ENCODE peak calls at places on chromosomes 4 and X, in eight cellular contexts. One of them, this sample, is unnamed.

GRCh38 chr4:1910643-1911042 is 39.5 kb downstream of the NSD2 start:
- DNase-seq in fibroblast of pulmonary artery: peak; percentile 75
- DNase-seq in pancreas: no peak
- DNase-seq in coronary artery: no peak
- DNase-seq in AG10803: peak; percentile 69
- DNase-seq in AG09309: peak; percentile 33
- DNase-seq in endothelial cell: peak; percentile 67
- DNase-seq in CD8-positive, alpha-beta T cell: no peak
- DNase-seq in this sample: peak; percentile 56

GRCh38 chr4:158079661-158080060 is 93.2 kb downstream of the GASK1B start:
- DNase-seq in fibroblast of pulmonary artery: no peak
- DNase-seq in pancreas: no peak
- DNase-seq in coronary artery: no peak
- DNase-seq in AG10803: peak; percentile 73
- DNase-seq in AG09309: no peak
- DNase-seq in endothelial cell: no peak
- DNase-seq in CD8-positive, alpha-beta T cell: no peak
- DNase-seq in this sample: no peak

GRCh38 chr4:20288846-20289512 is 37.3 kb downstream of the SLIT2 start:
- DNase-seq in fibroblast of pulmonary artery: peak; percentile 35
- DNase-seq in pancreas: no peak
- DNase-seq in coronary artery: no peak
- DNase-seq in AG10803: peak; percentile 73
- DNase-seq in AG09309: no peak
- DNase-seq in endothelial cell: no peak
- DNase-seq in CD8-positive, alpha-beta T cell: no peak
- DNase-seq in this sample: no peak

GRCh38 chrX:15522464-15522863 is 21.9 kb downstream of the BMX start:
- DNase-seq in fibroblast of pulmonary artery: no peak
- DNase-seq in pancreas: no peak
- DNase-seq in coronary artery: no peak
- DNase-seq in AG10803: no peak
- DNase-seq in AG09309: no peak
- DNase-seq in endothelial cell: no peak
- DNase-seq in CD8-positive, alpha-beta T cell: no peak
- DNase-seq in this sample: peak; percentile 19

GRCh38 chrX:29890004-29890403 is 325.4 kb upstream of the MAGEB2 start:
- DNase-seq in fibroblast of pulmonary artery: peak; percentile 1
- DNase-seq in pancreas: no peak
- DNase-seq in coronary artery: no peak
- DNase-seq in AG10803: peak; percentile 2
- DNase-seq in AG09309: no peak
- DNase-seq in endothelial cell: no peak
- DNase-seq in CD8-positive, alpha-beta T cell: no peak
- DNase-seq in this sample: no peak

GRCh38 chr4:150004481-150004880 is 73.8 kb upstream of the DCLK2 start:
- DNase-seq in fibroblast of pulmonary artery: peak; percentile 50
- DNase-seq in pancreas: no peak
- DNase-seq in coronary artery: no peak
- DNase-seq in AG10803: peak; percentile 75
- DNase-seq in AG09309: no peak
- DNase-seq in endothelial cell: no peak
- DNase-seq in CD8-positive, alpha-beta T cell: no peak
- DNase-seq in this sample: no peak

GRCh38 chr4:116668190-116668589 is 417.2 kb downstream of the TRAM1L1 start:
- DNase-seq in fibroblast of pulmonary artery: no peak
- DNase-seq in pancreas: no peak
- DNase-seq in coronary artery: no peak
- DNase-seq in AG10803: no peak
- DNase-seq in AG09309: no peak
- DNase-seq in endothelial cell: no peak
- DNase-seq in CD8-positive, alpha-beta T cell: no peak
- DNase-seq in this sample: no peak

GRCh38 chr4:170758988-170759387 is 669.2 kb upstream of the AADAT start:
- DNase-seq in fibroblast of pulmonary artery: no peak
- DNase-seq in pancreas: no peak
- DNase-seq in coronary artery: no peak
- DNase-seq in AG10803: no peak
- DNase-seq in AG09309: no peak
- DNase-seq in endothelial cell: no peak
- DNase-seq in CD8-positive, alpha-beta T cell: no peak
- DNase-seq in this sample: no peak

GRCh38 chr4:152325831-152326230 is 210.1 kb downstream of the FBXW7 start:
- DNase-seq in fibroblast of pulmonary artery: no peak
- DNase-seq in pancreas: no peak
- DNase-seq in coronary artery: no peak
- DNase-seq in AG10803: no peak
- DNase-seq in AG09309: no peak
- DNase-seq in endothelial cell: no peak
- DNase-seq in CD8-positive, alpha-beta T cell: no peak
- DNase-seq in this sample: no peak

GRCh38 chr4:10033191-10033881 is 12.0 kb upstream of the SLC2A9 start:
- DNase-seq in fibroblast of pulmonary artery: peak; percentile 76
- DNase-seq in pancreas: no peak
- DNase-seq in coronary artery: no peak
- DNase-seq in AG10803: peak; percentile 61
- DNase-seq in AG09309: no peak
- DNase-seq in endothelial cell: peak; percentile 18
- DNase-seq in CD8-positive, alpha-beta T cell: no peak
- DNase-seq in this sample: no peak

GRCh38 chr4:87839309-87839946 is 6.7 kb downstream of the MEPE start:
- DNase-seq in fibroblast of pulmonary artery: peak; percentile 68
- DNase-seq in pancreas: no peak
- DNase-seq in coronary artery: no peak
- DNase-seq in AG10803: peak; percentile 59
- DNase-seq in AG09309: no peak
- DNase-seq in endothelial cell: no peak
- DNase-seq in CD8-positive, alpha-beta T cell: no peak
- DNase-seq in this sample: peak; percentile 28

GRCh38 chrX:70001269-70001668 is 48.5 kb downstream of the AWAT2 start:
- DNase-seq in fibroblast of pulmonary artery: peak; percentile 80
- DNase-seq in pancreas: no peak
- DNase-seq in coronary artery: no peak
- DNase-seq in AG10803: no peak
- DNase-seq in AG09309: no peak
- DNase-seq in endothelial cell: no peak
- DNase-seq in CD8-positive, alpha-beta T cell: no peak
- DNase-seq in this sample: no peak

GRCh38 chr4:1628892-1629703 is 55.0 kb downstream of the FAM53A start:
- DNase-seq in fibroblast of pulmonary artery: peak; percentile 49
- DNase-seq in pancreas: peak; percentile 88
- DNase-seq in coronary artery: no peak
- DNase-seq in AG10803: peak; percentile 12
- DNase-seq in AG09309: no peak
- DNase-seq in endothelial cell: peak; percentile 89
- DNase-seq in CD8-positive, alpha-beta T cell: peak; percentile 65
- DNase-seq in this sample: peak; percentile 57

GRCh38 chr4:56506110-56506705 is 617 bp downstream of the ARL9 start:
- DNase-seq in fibroblast of pulmonary artery: no peak
- DNase-seq in pancreas: no peak
- DNase-seq in coronary artery: no peak
- DNase-seq in AG10803: no peak
- DNase-seq in AG09309: no peak
- DNase-seq in endothelial cell: peak; percentile 8
- DNase-seq in CD8-positive, alpha-beta T cell: no peak
- DNase-seq in this sample: no peak

GRCh38 chrX:40508560-40508959 is 72.2 kb upstream of the ATP6AP2 start:
- DNase-seq in fibroblast of pulmonary artery: no peak
- DNase-seq in pancreas: no peak
- DNase-seq in coronary artery: no peak
- DNase-seq in AG10803: peak; percentile 3
- DNase-seq in AG09309: no peak
- DNase-seq in endothelial cell: no peak
- DNase-seq in CD8-positive, alpha-beta T cell: no peak
- DNase-seq in this sample: no peak

DNA sequence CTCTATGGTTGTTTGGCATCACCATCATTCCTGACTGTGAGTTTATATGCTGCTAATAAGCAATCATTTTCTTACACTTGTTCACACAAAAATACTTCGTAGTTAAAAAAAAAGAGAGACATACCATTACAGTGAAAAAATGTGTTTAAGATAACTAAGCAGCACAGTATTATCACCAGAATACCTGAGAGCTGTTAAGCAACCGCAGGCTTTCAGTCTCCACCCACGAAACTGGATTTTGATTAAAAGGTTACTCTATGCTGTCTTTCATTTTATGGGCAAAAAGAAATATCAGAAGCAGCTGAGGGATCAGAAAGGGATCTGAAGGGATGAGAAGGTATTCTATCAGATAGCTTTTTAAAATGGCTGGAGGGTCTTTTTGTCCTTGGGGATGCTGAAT is 148.3 kb downstream of the NEK1 start:
- DNase-seq in fibroblast of pulmonary artery: no peak
- DNase-seq in pancreas: no peak
- DNase-seq in coronary artery: no peak
- DNase-seq in AG10803: no peak
- DNase-seq in AG09309: no peak
- DNase-seq in endothelial cell: no peak
- DNase-seq in CD8-positive, alpha-beta T cell: no peak
- DNase-seq in this sample: no peak
- TF ChIP-seq CTCF in fibroblast of pulmonary artery: no peak
- TF ChIP-seq CTCF in pancreas: no peak
- TF ChIP-seq CTCF in coronary artery: no peak
- TF ChIP-seq CTCF in AG10803: no peak
- TF ChIP-seq CTCF in AG09309: no peak
- TF ChIP-seq CTCF in endothelial cell: no peak
- TF ChIP-seq CTCF in CD8-positive, alpha-beta T cell: no peak
- TF ChIP-seq CTCF in this sample: no peak

DNA sequence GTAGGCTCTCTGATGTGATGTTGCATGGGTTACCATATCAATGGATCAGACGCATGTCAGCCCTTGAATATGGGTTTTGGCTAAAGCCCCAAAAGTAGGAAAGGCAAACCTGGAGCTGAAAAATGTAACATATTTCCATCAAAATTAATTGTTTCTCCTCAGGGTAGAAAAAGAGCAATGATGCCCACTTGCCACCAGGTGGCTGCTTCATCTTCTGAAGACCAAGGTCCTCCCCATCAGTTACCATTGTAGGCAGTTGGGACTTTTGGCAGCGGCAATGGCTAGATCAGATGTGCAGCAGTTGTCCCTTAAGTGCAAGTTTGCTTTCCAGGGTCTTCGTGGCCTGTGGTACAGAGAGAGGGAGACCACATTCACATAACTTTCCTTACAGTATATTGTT is 118.2 kb downstream of the NAF1 start:
- DNase-seq in fibroblast of pulmonary artery: peak; percentile 47
- DNase-seq in pancreas: no peak
- DNase-seq in coronary artery: no peak
- DNase-seq in AG10803: peak; percentile 33
- DNase-seq in AG09309: no peak
- DNase-seq in endothelial cell: peak; percentile 20
- DNase-seq in CD8-positive, alpha-beta T cell: no peak
- DNase-seq in this sample: no peak
- TF ChIP-seq CTCF in fibroblast of pulmonary artery: peak; percentile 53
- TF ChIP-seq CTCF in pancreas: no peak
- TF ChIP-seq CTCF in coronary artery: peak; percentile 17
- TF ChIP-seq CTCF in AG10803: peak; percentile 52
- TF ChIP-seq CTCF in AG09309: peak; percentile 53
- TF ChIP-seq CTCF in endothelial cell: peak; percentile 78
- TF ChIP-seq CTCF in CD8-positive, alpha-beta T cell: no peak
- TF ChIP-seq CTCF in this sample: peak; percentile 32

DNA sequence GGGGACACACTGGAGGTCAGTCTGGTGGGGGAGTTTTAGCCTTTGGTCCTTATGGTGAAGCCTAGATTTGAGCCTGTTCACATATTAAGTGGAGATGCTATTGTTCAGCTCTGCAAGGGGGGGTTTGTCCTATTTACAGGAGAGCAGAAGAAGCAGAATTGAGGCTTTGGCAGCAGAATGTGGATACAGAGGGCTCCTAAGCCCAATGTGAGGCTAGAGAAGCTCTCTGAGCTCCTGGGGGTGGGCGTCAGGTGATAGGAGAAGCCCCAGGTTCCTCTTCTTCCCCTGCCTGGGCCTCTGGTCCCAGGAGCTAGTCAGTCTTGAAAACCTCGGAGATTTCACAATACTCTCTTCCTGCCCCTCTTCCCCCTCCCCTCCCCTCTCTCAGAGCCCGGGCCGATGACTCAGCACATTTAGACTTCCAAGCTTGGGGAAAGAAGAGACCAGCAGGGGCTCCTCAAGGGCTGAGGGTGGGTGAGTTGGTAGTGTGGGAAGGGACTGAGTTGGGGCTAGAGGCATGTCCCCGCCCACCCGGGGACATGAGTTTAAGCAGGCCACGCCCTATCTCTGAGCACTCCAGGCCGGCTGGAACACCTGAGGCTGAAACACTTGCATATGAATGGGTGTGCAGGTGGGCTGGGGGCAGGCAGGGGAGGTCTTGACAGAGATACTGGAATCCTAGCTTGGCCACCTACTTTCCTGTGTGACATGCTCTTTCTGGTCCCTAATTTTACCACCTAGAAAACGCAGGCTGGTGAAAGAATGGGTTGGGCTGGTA is 3.4 kb downstream of the TFE3 start:
- DNase-seq in fibroblast of pulmonary artery: peak; percentile 94
- DNase-seq in pancreas: no peak
- DNase-seq in coronary artery: peak; percentile 84
- DNase-seq in AG10803: peak; percentile 92
- DNase-seq in AG09309: peak; percentile 70
- DNase-seq in endothelial cell: peak; percentile 69
- DNase-seq in CD8-positive, alpha-beta T cell: peak; percentile 29
- DNase-seq in this sample: peak; percentile 90
- TF ChIP-seq CTCF in fibroblast of pulmonary artery: no peak
- TF ChIP-seq CTCF in pancreas: no peak
- TF ChIP-seq CTCF in coronary artery: no peak
- TF ChIP-seq CTCF in AG10803: peak; percentile 33
- TF ChIP-seq CTCF in AG09309: peak; percentile 10
- TF ChIP-seq CTCF in endothelial cell: no peak
- TF ChIP-seq CTCF in CD8-positive, alpha-beta T cell: no peak
- TF ChIP-seq CTCF in this sample: no peak

GRCh38 chrX:149908727-149909126 is 20.6 kb upstream of the HSFX4 start:
- DNase-seq in fibroblast of pulmonary artery: no peak
- DNase-seq in pancreas: no peak
- DNase-seq in coronary artery: no peak
- DNase-seq in AG10803: no peak
- DNase-seq in AG09309: no peak
- DNase-seq in endothelial cell: no peak
- DNase-seq in CD8-positive, alpha-beta T cell: no peak
- DNase-seq in this sample: no peak

GRCh38 chrX:149909324-149910177 is 19.8 kb upstream of the HSFX4 start:
- DNase-seq in fibroblast of pulmonary artery: no peak
- DNase-seq in pancreas: no peak
- DNase-seq in coronary artery: no peak
- DNase-seq in AG10803: no peak
- DNase-seq in AG09309: no peak
- DNase-seq in endothelial cell: no peak
- DNase-seq in CD8-positive, alpha-beta T cell: peak; percentile 13
- DNase-seq in this sample: no peak

GRCh38 chrX:149908308-149908707 is 21.1 kb upstream of the HSFX4 start:
- DNase-seq in fibroblast of pulmonary artery: no peak
- DNase-seq in pancreas: no peak
- DNase-seq in coronary artery: no peak
- DNase-seq in AG10803: no peak
- DNase-seq in AG09309: no peak
- DNase-seq in endothelial cell: no peak
- DNase-seq in CD8-positive, alpha-beta T cell: no peak
- DNase-seq in this sample: no peak

GRCh38 chrX:149898554-149898953 is 17.6 kb downstream of the MAGEA8 start:
- DNase-seq in fibroblast of pulmonary artery: no peak
- DNase-seq in pancreas: no peak
- DNase-seq in coronary artery: no peak
- DNase-seq in AG10803: no peak
- DNase-seq in AG09309: no peak
- DNase-seq in endothelial cell: no peak
- DNase-seq in CD8-positive, alpha-beta T cell: no peak
- DNase-seq in this sample: no peak

GRCh38 chrX:149903889-149904748 is 23.1 kb downstream of the MAGEA8 start:
- DNase-seq in fibroblast of pulmonary artery: peak; percentile 11
- DNase-seq in pancreas: no peak
- DNase-seq in coronary artery: no peak
- DNase-seq in AG10803: peak; percentile 1
- DNase-seq in AG09309: no peak
- DNase-seq in endothelial cell: no peak
- DNase-seq in CD8-positive, alpha-beta T cell: no peak
- DNase-seq in this sample: no peak
- TF ChIP-seq CTCF in fibroblast of pulmonary artery: peak; percentile 31
- TF ChIP-seq CTCF in pancreas: no peak
- TF ChIP-seq CTCF in coronary artery: no peak
- TF ChIP-seq CTCF in AG10803: peak; percentile 29
- TF ChIP-seq CTCF in AG09309: no peak
- TF ChIP-seq CTCF in endothelial cell: no peak
- TF ChIP-seq CTCF in CD8-positive, alpha-beta T cell: no peak
- TF ChIP-seq CTCF in this sample: peak; percentile 8